ENCODE peak calls at places on chromosome 13, in five cellular contexts. One of them, this sample, is unnamed.

GRCh38 chr13:76882431-76882830 is 3.8 kb downstream of the KCTD12 start:
- DNase-seq in uterus: no peak
- DNase-seq in activated naive CD4-positive, alpha-beta T cell: no peak
- DNase-seq in NCI-H774: no peak
- DNase-seq in activated CD4-positive, alpha-beta T cell treated with anti-CD3 and anti-CD28 coated beads, Interleukin-2, amount 50 U/mL, for 1 hour: no peak
- DNase-seq in this sample: peak

GRCh38 chr13:110062077-110062776 is 244.7 kb downstream of the COL4A1 start:
- DNase-seq in activated naive CD4-positive, alpha-beta T cell: no peak
- DNase-seq in uterus: no peak
- DNase-seq in activated CD4-positive, alpha-beta T cell treated with anti-CD3 and anti-CD28 coated beads, Interleukin-2, amount 50 U/mL, for 1 hour: no peak
- DNase-seq in NCI-H774: no peak
- DNase-seq in this sample: no peak

GRCh38 chr13:106570354-106570822 is 2.5 kb upstream of the ARGLU1 start:
- DNase-seq in NCI-H774: peak
- DNase-seq in activated naive CD4-positive, alpha-beta T cell: peak
- DNase-seq in activated CD4-positive, alpha-beta T cell treated with anti-CD3 and anti-CD28 coated beads, Interleukin-2, amount 50 U/mL, for 1 hour: peak
- DNase-seq in uterus: peak
- DNase-seq in this sample: peak

GRCh38 chr13:40611004-40611403 is 55.4 kb downstream of the FOXO1 start:
- DNase-seq in activated CD4-positive, alpha-beta T cell treated with anti-CD3 and anti-CD28 coated beads, Interleukin-2, amount 50 U/mL, for 1 hour: no peak
- DNase-seq in uterus: no peak
- DNase-seq in NCI-H774: no peak
- DNase-seq in activated naive CD4-positive, alpha-beta T cell: no peak
- DNase-seq in this sample: no peak

GRCh38 chr13:114161644-114162532 is 17.2 kb upstream of the CFAP97D2 start:
- DNase-seq in activated naive CD4-positive, alpha-beta T cell: no peak
- DNase-seq in activated CD4-positive, alpha-beta T cell treated with anti-CD3 and anti-CD28 coated beads, Interleukin-2, amount 50 U/mL, for 1 hour: no peak
- DNase-seq in uterus: peak
- DNase-seq in NCI-H774: no peak
- DNase-seq in this sample: peak

GRCh38 chr13:39881887-39882286 is 226.4 kb downstream of the COG6 start:
- DNase-seq in activated CD4-positive, alpha-beta T cell treated with anti-CD3 and anti-CD28 coated beads, Interleukin-2, amount 50 U/mL, for 1 hour: no peak
- DNase-seq in activated naive CD4-positive, alpha-beta T cell: no peak
- DNase-seq in NCI-H774: no peak
- DNase-seq in uterus: no peak
- DNase-seq in this sample: no peak

GRCh38 chr13:99995104-99995502 is 13.5 kb downstream of the ZIC2 start:
- DNase-seq in activated naive CD4-positive, alpha-beta T cell: no peak
- DNase-seq in activated CD4-positive, alpha-beta T cell treated with anti-CD3 and anti-CD28 coated beads, Interleukin-2, amount 50 U/mL, for 1 hour: no peak
- DNase-seq in NCI-H774: no peak
- DNase-seq in uterus: no peak
- DNase-seq in this sample: no peak

GRCh38 chr13:100532090-100532766 is 56.4 kb downstream of the GGACT start:
- DNase-seq in NCI-H774: no peak
- DNase-seq in uterus: no peak
- DNase-seq in activated naive CD4-positive, alpha-beta T cell: no peak
- DNase-seq in activated CD4-positive, alpha-beta T cell treated with anti-CD3 and anti-CD28 coated beads, Interleukin-2, amount 50 U/mL, for 1 hour: no peak
- DNase-seq in this sample: no peak

GRCh38 chr13:111566567-111566966 is 246.1 kb downstream of the TEX29 start:
- DNase-seq in NCI-H774: no peak
- DNase-seq in uterus: no peak
- DNase-seq in activated naive CD4-positive, alpha-beta T cell: no peak
- DNase-seq in activated CD4-positive, alpha-beta T cell treated with anti-CD3 and anti-CD28 coated beads, Interleukin-2, amount 50 U/mL, for 1 hour: no peak
- DNase-seq in this sample: no peak

GRCh38 chr13:82432949-82433348 is 1449.3 kb downstream of the SLITRK1 start:
- DNase-seq in uterus: no peak
- DNase-seq in activated CD4-positive, alpha-beta T cell treated with anti-CD3 and anti-CD28 coated beads, Interleukin-2, amount 50 U/mL, for 1 hour: no peak
- DNase-seq in activated naive CD4-positive, alpha-beta T cell: no peak
- DNase-seq in NCI-H774: no peak
- DNase-seq in this sample: no peak

GRCh38 chr13:40187836-40188591 is 478.4 kb downstream of the FOXO1 start:
- DNase-seq in uterus: peak
- DNase-seq in NCI-H774: no peak
- DNase-seq in activated CD4-positive, alpha-beta T cell treated with anti-CD3 and anti-CD28 coated beads, Interleukin-2, amount 50 U/mL, for 1 hour: peak
- DNase-seq in activated naive CD4-positive, alpha-beta T cell: peak
- DNase-seq in this sample: no peak

GRCh38 chr13:31223215-31223614 is 23.4 kb downstream of the B3GLCT start:
- DNase-seq in uterus: no peak
- DNase-seq in NCI-H774: no peak
- DNase-seq in activated CD4-positive, alpha-beta T cell treated with anti-CD3 and anti-CD28 coated beads, Interleukin-2, amount 50 U/mL, for 1 hour: no peak
- DNase-seq in activated naive CD4-positive, alpha-beta T cell: no peak
- DNase-seq in this sample: no peak

GRCh38 chr13:30019648-30020626 is 169.5 kb upstream of the UBL3 start:
- DNase-seq in activated naive CD4-positive, alpha-beta T cell: no peak
- DNase-seq in activated CD4-positive, alpha-beta T cell treated with anti-CD3 and anti-CD28 coated beads, Interleukin-2, amount 50 U/mL, for 1 hour: no peak
- DNase-seq in NCI-H774: no peak
- DNase-seq in uterus: no peak
- DNase-seq in this sample: no peak

GRCh38 chr13:48542581-48543341 is 9.9 kb upstream of the RCBTB2 start:
- DNase-seq in uterus: peak
- DNase-seq in activated naive CD4-positive, alpha-beta T cell: no peak
- DNase-seq in activated CD4-positive, alpha-beta T cell treated with anti-CD3 and anti-CD28 coated beads, Interleukin-2, amount 50 U/mL, for 1 hour: no peak
- DNase-seq in NCI-H774: peak
- DNase-seq in this sample: peak